ENCODE peak calls at places on chromosomes 16 and 17, in nine cellular contexts. S is iris pigment epithelial cell; M is ELR; Z is activated T-helper 9 cell treated with anti-CD3 and anti-CD28 coated beads, Interleukin-2, amount 50 U/mL, for 16 hours; G is HT1080; B is T-cell; F is NCI-H460; X is Caki2; H is NCI-H2081. L is an unnamed sample.

GRCh38 chr16:53822936-53823529 is 119.1 kb downstream of the FTO start:
- DNase-seq in S (peak), M (peak), Z (no peak), G (peak), B (peak), F (no peak), X (no peak), H (no peak), L (no peak)

GRCh38 chr17:81380682-81381518 is 14.4 kb upstream of the BAHCC1 start:
- DNase-seq in S (no peak), M (no peak), Z (no peak), G (no peak), B (no peak), F (no peak), X (no peak), H (no peak), L (no peak)

GRCh38 chr17:29112780-29113295 is 67.4 kb downstream of the MYO18A start:
- DNase-seq in S (no peak), M (no peak), Z (no peak), G (no peak), B (no peak), F (no peak), X (no peak), H (no peak), L (peak)

GRCh38 chr17:44269795-44270320 is 1.9 kb upstream of the SLC4A1 start:
- DNase-seq in S (no peak), M (no peak), Z (no peak), G (no peak), B (no peak), F (no peak), X (no peak), H (no peak), L (no peak)

GRCh38 chr16:67475051-67475450 is 5.9 kb downstream of the ATP6V0D1 start:
- DNase-seq in S (no peak), M (no peak), Z (no peak), G (no peak), B (no peak), F (no peak), X (no peak), H (no peak), L (no peak)

GRCh38 chr16:3413730-3414379 is 12.8 kb downstream of the ZNF174 start:
- DNase-seq in S (no peak), M (no peak), Z (no peak), G (peak), B (no peak), F (no peak), X (no peak), H (no peak), L (no peak)

GRCh38 chr17:10197362-10197720 is 1.1 kb downstream of the GAS7 start:
- DNase-seq in S (no peak), M (no peak), Z (no peak), G (no peak), B (no peak), F (no peak), X (no peak), H (no peak), L (no peak)

GRCh38 chr17:49393491-49394255 is 21.0 kb downstream of the PHB1 start:
- DNase-seq in S (no peak), M (no peak), Z (no peak), G (no peak), B (no peak), F (no peak), X (no peak), H (no peak), L (no peak)

GRCh38 chr16:81265658-81266451 is 27.4 kb downstream of the BCO1 start:
- DNase-seq in S (peak), M (no peak), Z (no peak), G (no peak), B (no peak), F (no peak), X (no peak), H (no peak), L (peak)

GRCh38 chr17:37813753-37814152 is 68.9 kb upstream of the HNF1B start:
- DNase-seq in S (peak), M (peak), Z (no peak), G (peak), B (no peak), F (no peak), X (peak), H (no peak), L (peak)

GRCh38 chr16:10859650-10860049 is 17.4 kb upstream of the CIITA start:
- DNase-seq in S (no peak), M (no peak), Z (no peak), G (no peak), B (no peak), F (no peak), X (no peak), H (no peak), L (peak)

GRCh38 chr16:85598141-85598540 is 15.0 kb upstream of the GSE1 start:
- DNase-seq in S (no peak), M (no peak), Z (no peak), G (no peak), B (no peak), F (no peak), X (no peak), H (no peak), L (no peak)

GRCh38 chr17:75146597-75146996 is 7.7 kb downstream of the JPT1 start:
- DNase-seq in S (peak), M (no peak), Z (no peak), G (no peak), B (no peak), F (no peak), X (no peak), H (no peak), L (no peak)

GRCh38 chr17:82105417-82105881 is 7.4 kb upstream of the FASN start:
- DNase-seq in S (no peak), M (no peak), Z (no peak), G (no peak), B (no peak), F (no peak), X (no peak), H (no peak), L (no peak)

GRCh38 chr17:77160032-77160876 is 19.5 kb downstream of the SEC14L1 start:
- DNase-seq in S (no peak), M (no peak), Z (no peak), G (no peak), B (no peak), F (no peak), X (no peak), H (peak), L (no peak)

GRCh38 chr16:54411555-54411954 is 125.0 kb upstream of the IRX3 start:
- DNase-seq in S (no peak), M (no peak), Z (no peak), G (no peak), B (no peak), F (no peak), X (no peak), H (no peak), L (no peak)

GRCh38 chr17:59767176-59767575 is 59.7 kb downstream of the VMP1 start:
- DNase-seq in S (no peak), M (no peak), Z (no peak), G (no peak), B (no peak), F (no peak), X (no peak), H (no peak), L (no peak)

GRCh38 chr17:82216301-82217119 is 3.9 kb upstream of the CCDC57 start:
- DNase-seq in S (peak), M (peak), Z (no peak), G (peak), B (peak), F (peak), X (peak), H (no peak), L (peak)

GRCh38 chr17:13702266-13702665 is 100.5 kb upstream of the HS3ST3A1 start:
- DNase-seq in S (peak), M (peak), Z (no peak), G (peak), B (no peak), F (no peak), X (no peak), H (no peak), L (no peak)

GRCh38 chr17:81665205-81666091 is 957 bp downstream of the OXLD1 start:
- DNase-seq in S (peak), M (peak), Z (peak), G (peak), B (peak), F (no peak), X (peak), H (peak), L (peak)

GRCh38 chr16:8660841-8661301 is 13.5 kb upstream of the ABAT start:
- DNase-seq in S (peak), M (peak), Z (peak), G (peak), B (peak), F (peak), X (peak), H (peak), L (peak)

GRCh38 chr17:40541060-40541872 is 24.0 kb downstream of the CCR7 start:
- DNase-seq in S (no peak), M (no peak), Z (peak), G (no peak), B (peak), F (no peak), X (no peak), H (no peak), L (no peak)

GRCh38 chr17:39486242-39486641 is 25.0 kb downstream of the CDK12 start:
- DNase-seq in S (peak), M (peak), Z (no peak), G (peak), B (no peak), F (no peak), X (peak), H (no peak), L (peak)

GRCh38 chr17:74096456-74096855 is 107.0 kb upstream of the RPL38 start:
- DNase-seq in S (no peak), M (no peak), Z (no peak), G (no peak), B (no peak), F (no peak), X (no peak), H (no peak), L (no peak)

GRCh38 chr16:87833548-87833947 is 35.8 kb downstream of the SLC7A5 start:
- DNase-seq in S (no peak), M (no peak), Z (no peak), G (no peak), B (no peak), F (no peak), X (no peak), H (no peak), L (no peak)

GRCh38 chr16:85803570-85803969 is 4.1 kb downstream of the COX4I1 start:
- DNase-seq in S (no peak), M (no peak), Z (no peak), G (no peak), B (no peak), F (no peak), X (no peak), H (no peak), L (no peak)

GRCh38 chr17:33322063-33322462 is 29.0 kb upstream of the ASIC2 start:
- DNase-seq in S (no peak), M (no peak), Z (no peak), G (no peak), B (no peak), F (no peak), X (no peak), H (no peak), L (peak)